ENCODE peak calls at places on chromosomes 16 and 17, in ten cellular contexts. Y, I, O, K, N, B, P, D, W and L are unnamed samples.

GRCh38 chr17:28008526-28008925 is 34.0 kb upstream of the NLK start:
- DNase-seq in Y (no peak), I (peak), O (peak), K (peak), N (peak), B (no peak), P (peak), D (peak), W (no peak), L (peak)

GRCh38 chr16:2782583-2783351 is 4.6 kb downstream of the PRSS33 start:
- DNase-seq in Y (no peak), I (no peak), O (no peak), K (no peak), N (peak), B (peak), P (no peak), D (no peak), W (no peak), L (no peak)

GRCh38 chr16:84044108-84044488 is 1.5 kb upstream of the SLC38A8 start:
- DNase-seq in Y (no peak), I (peak), O (peak), K (peak), N (no peak), B (no peak), P (no peak), D (peak), W (no peak), L (no peak)

GRCh38 chr16:58127033-58127556 is 2.1 kb downstream of the CFAP20 start:
- DNase-seq in Y (no peak), I (no peak), O (no peak), K (no peak), N (no peak), B (no peak), P (peak), D (peak), W (no peak), L (peak)

GRCh38 chr17:57264776-57265175 is 8.5 kb downstream of the MSI2 start:
- DNase-seq in Y (no peak), I (no peak), O (no peak), K (no peak), N (no peak), B (no peak), P (no peak), D (no peak), W (no peak), L (no peak)

GRCh38 chr16:50642349-50642748 is 38.8 kb downstream of the SNX20 start:
- DNase-seq in Y (no peak), I (no peak), O (no peak), K (no peak), N (no peak), B (no peak), P (no peak), D (no peak), W (no peak), L (no peak)

GRCh38 chr17:43673516-43674323 is 12.0 kb upstream of the MEOX1 start:
- DNase-seq in Y (peak), I (peak), O (peak), K (peak), N (peak), B (peak), P (peak), D (peak), W (peak), L (peak)

GRCh38 chr16:51155901-51156810 is 5.1 kb upstream of the SALL1 start:
- DNase-seq in Y (peak), I (no peak), O (no peak), K (no peak), N (no peak), B (no peak), P (no peak), D (peak), W (no peak), L (no peak)

GRCh38 chr17:55348749-55349354 is 72.8 kb downstream of the MMD start:
- DNase-seq in Y (peak), I (peak), O (peak), K (peak), N (peak), B (peak), P (peak), D (peak), W (no peak), L (peak)

GRCh38 chr17:80649672-80650338 is 105.2 kb downstream of the RPTOR start:
- DNase-seq in Y (peak), I (peak), O (peak), K (peak), N (no peak), B (no peak), P (peak), D (peak), W (no peak), L (no peak)

GRCh38 chr17:78525511-78526160 is 51.6 kb downstream of the DNAH17 start:
- DNase-seq in Y (no peak), I (no peak), O (no peak), K (no peak), N (no peak), B (no peak), P (no peak), D (no peak), W (no peak), L (no peak)

GRCh38 chr16:27332105-27332504 is 18.3 kb downstream of the IL4R start:
- DNase-seq in Y (peak), I (peak), O (no peak), K (no peak), N (no peak), B (peak), P (no peak), D (no peak), W (no peak), L (no peak)

GRCh38 chr17:53466733-53467132 is 356.0 kb upstream of the KIF2B start:
- DNase-seq in Y (no peak), I (no peak), O (no peak), K (no peak), N (no peak), B (no peak), P (no peak), D (no peak), W (no peak), L (no peak)

GRCh38 chr17:53470626-53471025 is 352.1 kb upstream of the KIF2B start:
- DNase-seq in Y (no peak), I (no peak), O (no peak), K (no peak), N (no peak), B (no peak), P (no peak), D (no peak), W (no peak), L (no peak)

GRCh38 chr17:53472586-53472985 is 350.1 kb upstream of the KIF2B start:
- DNase-seq in Y (no peak), I (no peak), O (no peak), K (no peak), N (no peak), B (no peak), P (no peak), D (no peak), W (no peak), L (no peak)
- TF ChIP-seq POLR2A in Y (no peak), I (no peak), O (no peak), K (no peak), N (no peak), B (no peak), P (no peak), D (no peak), W (no peak), L (no peak)

GRCh38 chr17:39212200-39212810 is 12.2 kb downstream of the RPL19 start:
- DNase-seq in Y (no peak), I (no peak), O (no peak), K (no peak), N (no peak), B (no peak), P (no peak), D (no peak), W (no peak), L (peak)

GRCh38 chr17:39208136-39208535 is 8.1 kb downstream of the RPL19 start:
- DNase-seq in Y (no peak), I (no peak), O (no peak), K (no peak), N (no peak), B (no peak), P (no peak), D (peak), W (no peak), L (no peak)

GRCh38 chr17:39208893-39209292 is 8.8 kb downstream of the RPL19 start:
- DNase-seq in Y (no peak), I (no peak), O (no peak), K (no peak), N (peak), B (no peak), P (no peak), D (no peak), W (peak), L (no peak)

GRCh38 chr17:39210093-39210434 is 10.0 kb downstream of the RPL19 start:
- DNase-seq in Y (no peak), I (no peak), O (no peak), K (no peak), N (no peak), B (no peak), P (no peak), D (no peak), W (no peak), L (no peak)

GRCh38 chr17:39209317-39210092 is 9.4 kb downstream of the RPL19 start:
- DNase-seq in Y (peak), I (peak), O (no peak), K (no peak), N (peak), B (peak), P (peak), D (peak), W (no peak), L (peak)
- TF ChIP-seq POLR2A in Y (peak), I (peak), O (no peak), K (no peak), N (no peak), B (no peak), P (no peak), D (peak), W (no peak), L (no peak)

GRCh38 chr17:5640726-5641125 is 56.4 kb upstream of the NLRP1 start:
- DNase-seq in Y (no peak), I (no peak), O (no peak), K (no peak), N (no peak), B (no peak), P (no peak), D (no peak), W (no peak), L (no peak)
- TF ChIP-seq POLR2A in Y (no peak), I (no peak), O (no peak), K (no peak), N (no peak), B (no peak), P (no peak), D (no peak), W (no peak), L (no peak)

GRCh38 chr17:29929544-29930398 is at the start of gene SSH2:
- DNase-seq in Y (peak), I (peak), O (peak), K (peak), N (peak), B (peak), P (peak), D (peak), W (peak), L (peak)
- TF ChIP-seq POLR2A in Y (peak), I (peak), O (peak), K (peak), N (peak), B (no peak), P (no peak), D (no peak), W (peak), L (no peak)

GRCh38 chr17:41617136-41617535 is 4.6 kb upstream of the KRT16 start:
- DNase-seq in Y (no peak), I (no peak), O (no peak), K (no peak), N (no peak), B (peak), P (no peak), D (no peak), W (no peak), L (no peak)
- TF ChIP-seq POLR2A in Y (no peak), I (no peak), O (no peak), K (no peak), N (no peak), B (no peak), P (no peak), D (no peak), W (no peak), L (no peak)

DNA sequence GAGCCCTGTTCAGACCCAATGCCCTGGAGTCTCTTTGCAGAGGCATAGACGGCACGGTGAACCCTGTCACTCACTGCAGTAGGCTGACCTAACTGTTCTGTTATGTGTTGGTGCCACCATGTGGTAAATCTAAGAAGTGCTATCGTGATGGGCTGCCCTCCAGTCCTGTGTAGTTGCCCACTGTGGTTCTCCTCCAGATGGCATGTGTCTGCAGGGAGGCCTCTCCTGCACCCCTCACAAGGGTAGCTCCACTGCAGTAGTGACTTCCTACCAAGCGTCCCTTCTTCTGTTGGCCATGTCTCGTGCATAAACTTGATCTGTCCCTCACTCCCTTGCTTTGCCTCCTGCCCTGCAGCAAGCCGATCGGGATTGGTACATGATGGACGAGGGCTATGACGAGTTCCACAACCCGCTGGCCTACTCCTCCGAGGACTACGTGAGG is 5.8 kb downstream of the DHX38 start:
- DNase-seq in Y (no peak), I (no peak), O (peak), K (peak), N (peak), B (no peak), P (peak), D (peak), W (peak), L (peak)
- TF ChIP-seq POLR2A in Y (no peak), I (no peak), O (no peak), K (no peak), N (no peak), B (no peak), P (no peak), D (no peak), W (no peak), L (no peak)

GRCh38 chr17:14296511-14296910 is 4.4 kb upstream of the HS3ST3B1 start:
- DNase-seq in Y (no peak), I (no peak), O (no peak), K (no peak), N (no peak), B (no peak), P (no peak), D (no peak), W (no peak), L (no peak)

GRCh38 chr17:14299261-14300093 is 1.4 kb upstream of the HS3ST3B1 start:
- DNase-seq in Y (no peak), I (peak), O (no peak), K (peak), N (peak), B (peak), P (no peak), D (no peak), W (no peak), L (peak)

GRCh38 chr17:14298221-14298994 is 2.5 kb upstream of the HS3ST3B1 start:
- DNase-seq in Y (no peak), I (no peak), O (no peak), K (no peak), N (no peak), B (no peak), P (no peak), D (no peak), W (no peak), L (no peak)

GRCh38 chr17:14295676-14296075 is 5.2 kb upstream of the HS3ST3B1 start:
- DNase-seq in Y (no peak), I (no peak), O (no peak), K (no peak), N (no peak), B (no peak), P (no peak), D (no peak), W (no peak), L (no peak)

GRCh38 chr17:14297161-14297851 is 3.6 kb upstream of the HS3ST3B1 start:
- DNase-seq in Y (no peak), I (peak), O (no peak), K (peak), N (no peak), B (no peak), P (no peak), D (no peak), W (no peak), L (no peak)
- TF ChIP-seq POLR2A in Y (no peak), I (no peak), O (no peak), K (no peak), N (no peak), B (no peak), P (no peak), D (no peak), W (no peak), L (no peak)

GRCh38 chr17:30112794-30113193 is 3.8 kb upstream of the NSRP1 start:
- DNase-seq in Y (no peak), I (no peak), O (no peak), K (no peak), N (no peak), B (no peak), P (no peak), D (no peak), W (no peak), L (no peak)

GRCh38 chr17:30117548-30118155 is 1.0 kb downstream of the NSRP1 start:
- DNase-seq in Y (no peak), I (no peak), O (no peak), K (no peak), N (no peak), B (no peak), P (no peak), D (peak), W (no peak), L (no peak)

GRCh38 chr17:30113213-30113612 is 3.4 kb upstream of the NSRP1 start:
- DNase-seq in Y (no peak), I (no peak), O (no peak), K (no peak), N (peak), B (no peak), P (no peak), D (no peak), W (no peak), L (no peak)

GRCh38 chr17:30116345-30116660 is 313 bp upstream of the NSRP1 start:
- DNase-seq in Y (no peak), I (no peak), O (no peak), K (peak), N (no peak), B (no peak), P (no peak), D (no peak), W (no peak), L (no peak)

GRCh38 chr17:30116661-30117547 is at the start of gene NSRP1:
- DNase-seq in Y (peak), I (peak), O (peak), K (peak), N (peak), B (peak), P (peak), D (peak), W (peak), L (peak)
- TF ChIP-seq POLR2A in Y (peak), I (peak), O (peak), K (peak), N (peak), B (peak), P (peak), D (peak), W (peak), L (peak)